ENCODE peak calls at places on chromosomes 4 and X, in nine cellular contexts. B is caudate nucleus; G is K562; E is choroid plexus epithelial cell; C is iPS-NIHi11; T is stimulated activated CD8-positive, alpha-beta memory T cell treated with anti-CD3 and anti-CD28 coated beads, Interleukin-2, amount 100 ng/mL, for 48 hours; Y is GM06990; R is Kasumi-1; F is NCI-H2107. U is an unnamed sample.

GRCh38 chrX:37077646-37078433 is 69.7 kb downstream of the FAM47C start:
- DNase-seq in G (no peak), F (no peak), B (no peak), T (no peak), R (no peak), E (no peak), Y (no peak), C (no peak), U (no peak)

GRCh38 chr4:21451032-21451431 is 497.5 kb downstream of the KCNIP4 start:
- DNase-seq in R (no peak), Y (no peak), F (no peak), T (no peak), E (peak; percentile 89), B (no peak), C (no peak), G (no peak), U (no peak)

GRCh38 chrX:67784712-67785111 is 240.9 kb downstream of the AR start:
- DNase-seq in E (no peak), T (no peak), B (peak; percentile 19), R (no peak), C (no peak), Y (no peak), G (no peak), F (no peak), U (no peak)

GRCh38 chr4:106587558-106587957 is 219.0 kb upstream of the GIMD1 start:
- DNase-seq in Y (no peak), T (no peak), R (no peak), G (no peak), F (no peak), E (peak; percentile 71), B (no peak), C (no peak), U (no peak)

GRCh38 chr4:41546638-41547037 is 8.7 kb downstream of the LIMCH1 start:
- DNase-seq in G (no peak), T (no peak), Y (no peak), F (no peak), C (no peak), B (no peak), R (no peak), E (no peak), U (no peak)

GRCh38 chr4:184617611-184618196 is 31.5 kb downstream of the CASP3 start:
- DNase-seq in F (no peak), T (no peak), C (no peak), E (no peak), Y (no peak), G (no peak), R (no peak), B (no peak), U (no peak)

GRCh38 chr4:185874516-185875230 is 62.7 kb upstream of the SORBS2 start:
- DNase-seq in E (peak; percentile 77), F (no peak), G (no peak), C (no peak), R (no peak), T (no peak), Y (no peak), B (no peak), U (no peak)

GRCh38 chr4:94827481-94828110 is 69.8 kb downstream of the BMPR1B start:
- DNase-seq in T (no peak), G (peak; percentile 32), B (no peak), F (no peak), R (no peak), C (no peak), Y (no peak), E (peak; percentile 85), U (no peak)

GRCh38 chr4:3873446-3874415 is 107.5 kb downstream of the ADRA2C start:
- DNase-seq in B (no peak), E (no peak), T (no peak), G (peak; percentile 42), R (no peak), C (peak; percentile 68), Y (no peak), F (no peak), U (no peak)

GRCh38 chr4:1236103-1236641 is 12.8 kb downstream of the CTBP1 start:
- DNase-seq in F (no peak), E (no peak), C (peak; percentile 12), T (no peak), Y (no peak), B (no peak), G (no peak), R (no peak), U (no peak)

GRCh38 chr4:115851918-115852766 is 738.7 kb upstream of the NDST4 start:
- DNase-seq in E (peak; percentile 61), C (peak; percentile 68), Y (peak; percentile 23), T (no peak), B (no peak), F (peak; percentile 4), R (peak; percentile 74), G (peak; percentile 8), U (no peak)

GRCh38 chr4:41236508-41236907 is 20.2 kb upstream of the UCHL1 start:
- DNase-seq in C (no peak), G (no peak), F (no peak), T (no peak), E (no peak), R (no peak), B (no peak), Y (no peak), U (no peak)

GRCh38 chr4:93313207-93313606 is 515.3 kb upstream of the ATOH1 start:
- DNase-seq in R (no peak), Y (no peak), E (peak; percentile 47), C (no peak), G (no peak), T (no peak), F (no peak), B (no peak), U (no peak)

GRCh38 chr4:24771241-24771640 is 24.1 kb upstream of the SOD3 start:
- DNase-seq in E (no peak), F (no peak), Y (no peak), R (no peak), B (no peak), T (no peak), C (no peak), G (no peak), U (no peak)

GRCh38 chr4:78768447-78769177 is 7.5 kb upstream of the BMP2K start:
- DNase-seq in F (no peak), R (no peak), E (peak; percentile 57), Y (no peak), B (no peak), C (no peak), T (no peak), G (no peak), U (no peak)